ENCODE peak calls at places on chromosomes 4 and X, in five cellular contexts. U is body of pancreas, M is tibial nerve, J is fibroblast of lung, Z is suprapubic skin. X is an unnamed sample. For H3K27me3 and H3K36me3, the result is how much of the 10 kb centered on the place peaks cover.

GRCh38 chr4:117596917-117597316 is 437.4 kb upstream of the NDST3 start:
- DNase-seq in U (no peak), M (no peak), J (no peak), Z (no peak), X (no peak)

GRCh38 chr4:12403175-12403574 is 974.5 kb upstream of the HS3ST1 start:
- DNase-seq in U (no peak), M (no peak), J (no peak), Z (no peak), X (no peak)

GRCh38 chr4:24686866-24687672 is 102.7 kb upstream of the DHX15 start:
- DNase-seq in U (peak), M (peak), J (peak), Z (no peak), X (no peak)

GRCh38 chrX:119694601-119695534 is 1.9 kb upstream of the SEPTIN6 start:
- DNase-seq in U (no peak), M (no peak), J (no peak), Z (no peak), X (no peak)

GRCh38 chr4:25058796-25059195 is 28.1 kb upstream of the LGI2 start:
- DNase-seq in U (no peak), M (no peak), J (no peak), Z (no peak), X (no peak)

GRCh38 chr4:84582988-84583870 is at the start of gene CDS1:
- DNase-seq in U (peak), M (no peak), J (no peak), Z (peak), X (peak)

GRCh38 chr4:39319678-39320077 is 46.5 kb downstream of the RFC1 start:
- DNase-seq in U (no peak), M (no peak), J (peak), Z (no peak), X (no peak)

GRCh38 chrX:24025741-24026402 is 1.1 kb downstream of the KLHL15 start:
- DNase-seq in U (peak), M (peak), J (peak), Z (peak), X (no peak)

GRCh38 chr4:119683518-119683917 is 54.9 kb upstream of the PDE5A start:
- DNase-seq in U (no peak), M (no peak), J (peak), Z (no peak), X (no peak)

GRCh38 chr4:11732155-11732554 is 303.5 kb upstream of the HS3ST1 start:
- DNase-seq in U (no peak), M (no peak), J (no peak), Z (no peak), X (no peak)

GRCh38 chr4:177605252-177605651 is 163.0 kb upstream of the AGA start:
- DNase-seq in U (no peak), M (no peak), J (no peak), Z (no peak), X (no peak)

GRCh38 chr4:94870151-94870550 is 112.4 kb downstream of the BMPR1B start:
- DNase-seq in U (no peak), M (no peak), J (no peak), Z (no peak), X (no peak)

GRCh38 chr4:20046179-20046578 is 205.5 kb upstream of the SLIT2 start:
- DNase-seq in U (no peak), M (no peak), J (no peak), Z (no peak), X (no peak)

GRCh38 chr4:68182382-68182820 is 52.7 kb upstream of the TMPRSS11F start:
- DNase-seq in U (no peak), M (no peak), J (no peak), Z (no peak), X (no peak)

GRCh38 chr4:100738388-100739165 is 220.8 kb upstream of the EMCN start:
- DNase-seq in U (no peak), M (peak), J (peak), Z (no peak), X (no peak)

GRCh38 chr4:88457307-88458090 is 580 bp downstream of the HERC5 start:
- DNase-seq in U (peak), M (peak), J (no peak), Z (no peak), X (peak)

GRCh38 chr4:3677671-3678070 is 88.5 kb upstream of the ADRA2C start:
- DNase-seq in U (no peak), M (no peak), J (no peak), Z (peak), X (peak)

GRCh38 chrX:65990702-65991101 is 49.2 kb downstream of the VSIG4 start:
- DNase-seq in U (no peak), M (no peak), J (no peak), Z (no peak), X (no peak)

GRCh38 chr4:157509286-157509685 is 288.8 kb downstream of the GRIA2 start:
- DNase-seq in U (no peak), M (no peak), J (no peak), Z (no peak), X (no peak)

GRCh38 chr4:78781925-78782324 is 5.8 kb downstream of the BMP2K start:
- DNase-seq in U (no peak), M (no peak), J (no peak), Z (no peak), X (no peak)

GRCh38 chrX:154804957-154805695 is at the start of gene MPP1:
- DNase-seq in U (peak), M (peak), J (peak), Z (peak), X (peak)

GRCh38 chr4:2321279-2322196 is 59.6 kb upstream of the MXD4 start:
- DNase-seq in U (no peak), M (no peak), J (no peak), Z (peak), X (no peak)

GRCh38 chr4:126004936-126005335 is 690.2 kb downstream of the FAT4 start:
- DNase-seq in U (no peak), M (no peak), J (peak), Z (no peak), X (no peak)

GRCh38 chrX:52341493-52341892 is 27.3 kb upstream of the XAGE2 start:
- DNase-seq in U (no peak), M (no peak), J (no peak), Z (no peak), X (no peak)

GRCh38 chr4:124337874-124338273 is 374.7 kb downstream of the ANKRD50 start:
- DNase-seq in U (peak), M (peak), J (peak), Z (no peak), X (peak)

GRCh38 chr4:86498560-86499166 is 95.5 kb upstream of the PTPN13 start:
- DNase-seq in U (no peak), M (peak), J (peak), Z (no peak), X (no peak)

GRCh38 chr4:73721419-73721818 is 18.9 kb upstream of the CXCL8 start:
- DNase-seq in U (no peak), M (peak), J (peak), Z (no peak), X (no peak)

GRCh38 chr4:69875576-69875975 is 15.6 kb upstream of the SULT1E1 start:
- DNase-seq in U (no peak), M (no peak), J (no peak), Z (no peak), X (no peak)

GRCh38 chrX:151790421-151791160 is 56.0 kb downstream of the CNGA2 start:
- DNase-seq in U (no peak), M (no peak), J (peak), Z (no peak), X (no peak)

GRCh38 chr4:122045533-122045932 is 93.7 kb upstream of the TRPC3 start:
- DNase-seq in U (no peak), M (no peak), J (peak), Z (no peak), X (no peak)

GRCh38 chrX:65667503-65668355 is at the start of gene MSN:
- DNase-seq in U (peak), M (peak), J (peak), Z (peak), X (peak)

GRCh38 chr4:48205092-48205491 is 64.5 kb downstream of the TEC start:
- DNase-seq in U (no peak), M (no peak), J (peak), Z (no peak), X (no peak)

GRCh38 chr4:25938251-25939186 is 24.5 kb downstream of the SMIM20 start:
- DNase-seq in U (no peak), M (peak), J (peak), Z (no peak), X (peak)

GRCh38 chr4:105666693-105667092 is 41.8 kb downstream of the INTS12 start:
- DNase-seq in U (no peak), M (no peak), J (peak), Z (no peak), X (no peak)
- TF ChIP-seq CTCF in U (peak), M (peak), J (peak), Z (peak), X (peak)

GRCh38 chr4:6011686-6012085 is 6.5 kb downstream of the C4orf50 start:
- DNase-seq in U (peak), M (no peak), J (no peak), Z (no peak), X (no peak)

GRCh38 chr4:6009452-6009851 is 8.8 kb downstream of the C4orf50 start:
- DNase-seq in U (no peak), M (no peak), J (no peak), Z (no peak), X (no peak)

GRCh38 chr4:6011271-6011671 is 7.0 kb downstream of the C4orf50 start:
- DNase-seq in U (no peak), M (no peak), J (no peak), Z (no peak), X (no peak)

GRCh38 chr4:6012200-6012599 is 6.0 kb downstream of the C4orf50 start:
- DNase-seq in U (no peak), M (no peak), J (no peak), Z (no peak), X (no peak)

DNA sequence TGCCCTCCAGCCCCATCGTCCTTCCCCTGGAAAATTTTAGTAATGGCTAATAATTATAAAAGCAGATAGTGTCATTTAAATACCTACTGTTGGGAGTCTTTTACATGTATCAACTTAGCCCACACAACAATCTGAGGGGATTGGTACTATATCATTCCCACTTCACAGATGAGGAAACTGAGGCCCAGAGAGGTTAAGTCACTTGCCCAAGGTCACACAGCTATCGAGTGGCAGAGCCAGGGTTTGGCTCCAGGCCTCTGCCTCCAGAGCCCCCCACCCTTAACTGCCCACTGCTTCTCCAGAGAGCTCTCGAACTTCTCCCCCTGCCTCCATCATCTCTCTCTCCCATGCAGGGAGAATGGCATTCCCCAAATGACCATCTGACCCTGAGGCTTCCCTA is 7.4 kb downstream of the C4orf50 start:
- DNase-seq in U (no peak), M (no peak), J (no peak), Z (no peak), X (no peak)
- H3K27me3 ChIP-seq in U (under half), M (under half), J (under half), Z (half or more), X (under half)

DNA sequence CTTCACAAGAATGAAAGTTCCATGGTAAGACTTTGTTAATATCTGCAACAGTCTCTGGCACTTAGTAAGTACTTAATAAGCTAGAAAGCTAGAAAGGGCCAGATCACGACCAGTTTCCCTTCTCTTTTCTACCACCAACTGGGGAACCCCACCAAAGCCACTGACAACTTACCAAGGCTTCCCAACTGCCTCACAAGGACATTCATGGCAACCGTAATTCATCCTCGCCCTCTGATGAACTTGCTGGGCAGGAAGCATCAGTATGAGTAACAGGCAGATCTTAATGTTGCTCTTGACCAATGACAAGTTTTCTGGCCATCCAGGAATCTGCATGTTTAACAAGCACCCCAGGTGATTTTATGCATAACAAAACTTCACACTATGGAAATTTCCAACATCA is 23.2 kb upstream of the ZCCHC13 start:
- DNase-seq in U (no peak), M (no peak), J (no peak), Z (no peak), X (no peak)
- H3K36me3 ChIP-seq in U (under half), M (under half), J (under half), Z (under half), X (under half)

GRCh38 chr4:8109406-8110065 is 49.1 kb downstream of the ABLIM2 start:
- DNase-seq in U (no peak), M (no peak), J (no peak), Z (no peak), X (no peak)

GRCh38 chr4:8108261-8108660 is 50.4 kb downstream of the ABLIM2 start:
- DNase-seq in U (peak), M (no peak), J (no peak), Z (no peak), X (peak)

GRCh38 chr4:8112036-8112576 is 46.5 kb downstream of the ABLIM2 start:
- DNase-seq in U (no peak), M (no peak), J (no peak), Z (no peak), X (peak)

GRCh38 chr4:8108991-8109390 is 49.6 kb downstream of the ABLIM2 start:
- DNase-seq in U (peak), M (no peak), J (no peak), Z (no peak), X (peak)

GRCh38 chr4:8110071-8110986 is 48.3 kb downstream of the ABLIM2 start:
- DNase-seq in U (no peak), M (no peak), J (no peak), Z (no peak), X (peak)
- TF ChIP-seq CTCF in U (no peak), M (no peak), J (no peak), Z (no peak), X (no peak)

DNA sequence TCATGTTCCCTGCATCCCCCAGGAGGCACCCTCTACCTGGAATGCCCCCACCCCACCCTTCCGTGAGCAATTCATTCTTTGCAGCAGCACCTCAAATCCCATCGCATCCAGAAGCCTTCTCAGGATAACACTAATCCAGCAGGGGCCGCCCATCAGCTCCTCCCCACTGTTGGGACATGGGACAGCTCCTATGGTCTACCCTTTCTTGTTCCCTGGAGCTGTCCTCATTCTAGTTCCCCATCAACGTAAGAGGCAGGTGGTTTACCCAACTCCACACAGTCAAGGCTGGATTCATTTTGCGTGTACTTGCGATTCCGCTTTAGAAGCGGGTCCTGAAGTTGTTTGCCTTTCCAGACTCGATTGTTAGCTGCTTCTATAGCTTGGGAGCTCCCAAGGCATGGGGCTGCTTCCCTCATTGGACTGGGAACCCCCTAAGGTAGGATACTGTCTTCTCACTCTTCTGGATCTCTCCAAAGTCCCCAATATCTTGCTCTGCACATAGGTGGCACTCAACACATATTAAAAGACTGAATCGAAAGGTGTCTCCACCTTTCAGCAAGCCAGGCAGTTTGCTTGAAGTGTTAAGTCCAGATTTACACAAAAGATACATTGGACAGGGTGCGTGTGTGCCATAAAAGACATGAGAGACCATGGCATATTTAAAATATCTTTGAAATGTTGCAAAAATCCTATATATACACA is 942 bp upstream of the APLN start:
- DNase-seq in U (no peak), M (no peak), J (no peak), Z (no peak), X (no peak)
- H3K27me3 ChIP-seq in U (under half), M (under half), J (under half), Z (under half), X (under half)

DNA sequence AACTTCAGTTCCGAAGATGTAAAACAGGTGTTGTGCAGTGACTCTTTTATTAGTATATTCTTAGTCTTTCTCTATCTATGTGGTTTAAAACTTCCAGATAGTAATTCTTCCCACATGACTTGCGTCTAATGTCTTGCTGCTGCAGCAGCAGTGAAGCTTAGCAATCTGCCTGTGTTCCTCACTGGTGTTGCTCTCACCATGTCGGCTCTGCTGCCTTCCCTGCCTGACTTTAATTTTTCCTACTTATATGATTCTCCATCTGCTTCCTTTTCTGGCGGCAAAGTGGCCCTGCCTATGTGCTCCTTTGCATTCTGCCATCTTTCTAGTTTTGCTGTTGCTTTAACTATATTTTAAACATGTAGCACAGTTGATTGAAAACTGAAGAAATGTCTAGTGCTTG is 1934.1 kb upstream of the IGFBP7 start:
- DNase-seq in U (no peak), M (no peak), J (no peak), Z (no peak), X (no peak)
- H3K36me3 ChIP-seq in U (under half), M (under half), J (under half), Z (under half), X (under half)